ENCODE peak calls at places on chromosomes 3 and 15, in seven cellular contexts. G is H9, H is SHP77 treated with DMSO at 0.1 percent for 48 hours, B is mucosa of gallbladder, M is amniotic stem cell, I is osteocyte, Q is NCI-H1105 treated with DMSO at 0.1 percent for 48 hours. J is an unnamed sample.

GRCh38 chr3:188863999-188864406 is 307.8 kb upstream of the TPRG1 start:
- DNase-seq in M (peak; percentile 50), I (no peak), Q (no peak), H (no peak), B (peak; percentile 31), G (no peak), J (no peak)

GRCh38 chr3:48634661-48635221 is 520 bp downstream of the SLC26A6 start:
- DNase-seq in B (no peak), Q (no peak), I (no peak), M (no peak), G (peak; percentile 74), H (no peak), J (peak; percentile 90)

GRCh38 chr15:74311734-74312444 is 55.6 kb downstream of the CYP11A1 start:
- DNase-seq in H (peak; percentile 71), M (no peak), I (no peak), Q (no peak), B (no peak), G (peak; percentile 66), J (no peak)

GRCh38 chr3:133016838-133017309 is 21.3 kb upstream of the TMEM108 start:
- DNase-seq in M (no peak), Q (no peak), H (no peak), B (no peak), G (no peak), I (no peak), J (no peak)

GRCh38 chr15:91974321-91974720 is 120.8 kb downstream of the SLCO3A1 start:
- DNase-seq in Q (no peak), I (no peak), B (no peak), H (no peak), G (no peak), M (no peak), J (no peak)

GRCh38 chr3:73685061-73685460 is 60.3 kb upstream of the PDZRN3 start:
- DNase-seq in M (no peak), H (peak; percentile 73), G (no peak), I (no peak), B (no peak), Q (peak; percentile 79), J (no peak)

GRCh38 chr3:161104561-161105551 is at the start of gene B3GALNT1:
- DNase-seq in Q (peak; percentile 76), I (no peak), G (peak; percentile 75), H (peak; percentile 38), M (peak; percentile 34), B (peak; percentile 18), J (no peak)

GRCh38 chr3:64049136-64049535 is 25.8 kb upstream of the PSMD6 start:
- DNase-seq in B (no peak), M (no peak), G (no peak), Q (no peak), H (no peak), I (no peak), J (no peak)

GRCh38 chr3:155549087-155549486 is 195.8 kb downstream of the PLCH1 start:
- DNase-seq in Q (no peak), G (no peak), M (no peak), I (no peak), B (no peak), H (no peak), J (no peak)

GRCh38 chr3:106640353-106640752 is 736.9 kb upstream of the CCDC54 start:
- DNase-seq in I (no peak), Q (no peak), G (no peak), H (no peak), M (no peak), B (no peak), J (no peak)

GRCh38 chr3:69082805-69083204 is 1.9 kb upstream of the ARL6IP5 start:
- DNase-seq in M (peak; percentile 28), I (no peak), H (no peak), G (no peak), B (no peak), Q (no peak), J (peak; percentile 71)

GRCh38 chr3:134312873-134313838 is 61.1 kb downstream of the AMOTL2 start:
- DNase-seq in G (peak; percentile 88), Q (no peak), B (peak; percentile 78), H (no peak), M (no peak), I (no peak), J (no peak)

GRCh38 chr3:177977381-177978158 is 558.7 kb upstream of the KCNMB2 start:
- DNase-seq in B (no peak), M (peak; percentile 58), G (no peak), H (no peak), Q (no peak), I (no peak), J (peak; percentile 45)

GRCh38 chr3:11567516-11568467 is 75.9 kb downstream of the VGLL4 start:
- DNase-seq in Q (no peak), I (no peak), H (no peak), B (no peak), M (peak; percentile 63), G (no peak), J (peak; percentile 61)

GRCh38 chr3:5186854-5187151 is 704 bp upstream of the EDEM1 start:
- DNase-seq in Q (no peak), B (no peak), H (no peak), M (no peak), G (no peak), I (no peak), J (no peak)

GRCh38 chr15:48806151-48806550 is 4.7 kb downstream of the CEP152 start:
- DNase-seq in B (no peak), M (no peak), G (peak; percentile 35), Q (peak; percentile 50), H (no peak), I (no peak), J (no peak)

GRCh38 chr15:29125382-29126207 is 144.0 kb downstream of the NSMCE3 start:
- DNase-seq in Q (no peak), G (no peak), H (no peak), M (no peak), I (no peak), B (no peak), J (no peak)

GRCh38 chr15:31557899-31558298 is 231.3 kb downstream of the KLF13 start:
- DNase-seq in M (no peak), Q (no peak), G (no peak), H (no peak), B (no peak), I (no peak), J (no peak)

GRCh38 chr3:43034200-43034599 is 55.1 kb downstream of the GASK1A start:
- DNase-seq in H (no peak), Q (no peak), G (no peak), M (no peak), B (peak; percentile 7), I (peak; percentile 57), J (no peak)

GRCh38 chr15:94844533-94845390 is 613.4 kb downstream of the MCTP2 start:
- DNase-seq in B (peak; percentile 81), G (peak; percentile 60), H (no peak), I (no peak), M (no peak), Q (peak; percentile 44), J (no peak)

GRCh38 chr3:47782538-47783308 is 1.0 kb upstream of the SMARCC1 start:
- DNase-seq in B (no peak), Q (no peak), G (no peak), M (no peak), H (no peak), I (no peak), J (no peak)

GRCh38 chr3:72487078-72487765 is 361.0 kb downstream of the SHQ1 start:
- DNase-seq in Q (no peak), G (peak; percentile 49), I (peak; percentile 87), M (peak; percentile 27), B (peak; percentile 72), H (no peak), J (peak; percentile 72)

GRCh38 chr3:73674280-73674679 is 49.5 kb upstream of the PDZRN3 start:
- DNase-seq in G (no peak), I (no peak), M (no peak), H (no peak), Q (no peak), B (no peak), J (no peak)

GRCh38 chr15:78038585-78039247 is 38.8 kb downstream of the TBC1D2B start:
- DNase-seq in M (no peak), H (no peak), B (no peak), Q (no peak), I (no peak), G (no peak), J (no peak)

GRCh38 chr3:58021962-58022361 is 13.7 kb downstream of the FLNB start:
- DNase-seq in M (no peak), H (no peak), G (no peak), I (no peak), Q (no peak), B (no peak), J (no peak)

GRCh38 chr3:138940446-138940845 is 6.5 kb downstream of the FOXL2 start:
- DNase-seq in M (no peak), B (no peak), I (no peak), G (no peak), Q (no peak), H (no peak), J (no peak)

GRCh38 chr15:36591534-36592411 is 12.3 kb downstream of the CDIN1 start:
- DNase-seq in B (no peak), I (no peak), H (no peak), Q (no peak), M (no peak), G (no peak), J (no peak)

GRCh38 chr3:17901893-17902292 is 159.5 kb upstream of the TBC1D5 start:
- DNase-seq in H (no peak), Q (no peak), B (no peak), I (no peak), M (no peak), G (no peak), J (peak; percentile 74)

GRCh38 chr3:153768559-153769469 is 352.4 kb upstream of the ARHGEF26 start:
- DNase-seq in B (peak; percentile 51), Q (peak; percentile 65), I (no peak), H (peak; percentile 12), G (peak; percentile 66), M (no peak), J (peak; percentile 61)

GRCh38 chr3:25478964-25479726 is 51.1 kb downstream of the RARB start:
- DNase-seq in Q (no peak), M (no peak), H (no peak), I (no peak), B (no peak), G (no peak), J (no peak)

GRCh38 chr15:48671381-48672022 is 26.0 kb upstream of the FBN1 start:
- DNase-seq in G (no peak), H (no peak), B (no peak), I (no peak), Q (no peak), M (peak; percentile 68), J (peak; percentile 3)

GRCh38 chr3:61574854-61575253 is 13.5 kb downstream of the PTPRG start:
- DNase-seq in G (no peak), B (no peak), I (no peak), H (no peak), Q (no peak), M (no peak), J (no peak)

GRCh38 chr3:4071481-4072184 is 231.5 kb upstream of the SETMAR start:
- DNase-seq in B (no peak), G (peak; percentile 79), I (no peak), Q (no peak), H (peak; percentile 25), M (no peak), J (no peak)

J was measured in COLO829.